ENCODE peak calls at places on chromosomes 3 and 15, in eight cellular contexts. U, M, F, K, P, X, E and B are unnamed samples. For H3K4me1, the result is how much of the 10 kb centered on the place peaks cover.

GRCh38 chr15:66154581-66154980 is 99.0 kb downstream of the MEGF11 start:
- DNase-seq in U (peak), M (no peak), F (no peak), K (no peak), P (no peak), X (no peak), E (no peak), B (no peak)

GRCh38 chr3:9903904-9904303 is 1.3 kb downstream of the IL17RE start:
- DNase-seq in U (no peak), M (no peak), F (no peak), K (no peak), P (no peak), X (no peak), E (no peak), B (peak)

GRCh38 chr3:159964166-159964973 is 24.3 kb upstream of the IL12A start:
- DNase-seq in U (no peak), M (no peak), F (no peak), K (no peak), P (no peak), X (no peak), E (no peak), B (no peak)

GRCh38 chr15:97692317-97693015 is 268.0 kb upstream of the ARRDC4 start:
- DNase-seq in U (no peak), M (no peak), F (no peak), K (no peak), P (no peak), X (no peak), E (peak), B (no peak)

GRCh38 chr3:124217542-124217941 is 225.6 kb upstream of the ROPN1 start:
- DNase-seq in U (peak), M (no peak), F (peak), K (peak), P (peak), X (no peak), E (peak), B (peak)

GRCh38 chr3:128504957-128505730 is 12.1 kb upstream of the GATA2 start:
- DNase-seq in U (no peak), M (no peak), F (no peak), K (no peak), P (no peak), X (no peak), E (no peak), B (no peak)

GRCh38 chr3:6142707-6143106 is 718.2 kb upstream of the GRM7 start:
- DNase-seq in U (no peak), M (no peak), F (no peak), K (no peak), P (no peak), X (no peak), E (no peak), B (no peak)

GRCh38 chr3:169026543-169027181 is 636.9 kb downstream of the MECOM start:
- DNase-seq in U (no peak), M (no peak), F (no peak), K (no peak), P (no peak), X (peak), E (no peak), B (no peak)

GRCh38 chr15:81897011-81897677 is 148.7 kb downstream of the MEX3B start:
- DNase-seq in U (no peak), M (no peak), F (no peak), K (no peak), P (no peak), X (no peak), E (no peak), B (no peak)

GRCh38 chr3:170083343-170083742 is 45.5 kb downstream of the GPR160 start:
- DNase-seq in U (peak), M (no peak), F (no peak), K (no peak), P (no peak), X (no peak), E (no peak), B (no peak)

GRCh38 chr15:76994496-76994895 is 430 bp upstream of the PSTPIP1 start:
- DNase-seq in U (no peak), M (peak), F (no peak), K (no peak), P (no peak), X (no peak), E (no peak), B (no peak)

GRCh38 chr3:139728414-139728813 is 50.6 kb upstream of the NMNAT3 start:
- DNase-seq in U (no peak), M (no peak), F (no peak), K (no peak), P (no peak), X (no peak), E (no peak), B (no peak)

GRCh38 chr3:58585994-58586393 is 8.8 kb upstream of the FAM107A start:
- DNase-seq in U (no peak), M (no peak), F (no peak), K (no peak), P (no peak), X (no peak), E (no peak), B (peak)

GRCh38 chr3:58581328-58582091 is 4.3 kb upstream of the FAM107A start:
- DNase-seq in U (no peak), M (no peak), F (no peak), K (no peak), P (no peak), X (no peak), E (no peak), B (peak)

GRCh38 chr3:58586776-58587192 is 9.6 kb upstream of the FAM107A start:
- DNase-seq in U (no peak), M (no peak), F (no peak), K (no peak), P (no peak), X (no peak), E (no peak), B (peak)

GRCh38 chr3:58585005-58585786 is 8.0 kb upstream of the FAM107A start:
- DNase-seq in U (peak), M (peak), F (peak), K (peak), P (peak), X (peak), E (peak), B (peak)

GRCh38 chr3:58584690-58585004 is 7.5 kb upstream of the FAM107A start:
- DNase-seq in U (no peak), M (no peak), F (no peak), K (no peak), P (no peak), X (no peak), E (no peak), B (no peak)
- H3K4me3 ChIP-seq in U (peak), M (peak), F (peak), K (peak), P (peak), X (peak), E (peak), B (peak)

GRCh38 chr3:195156286-195156890 is 114.6 kb downstream of the XXYLT1 start:
- DNase-seq in U (no peak), M (no peak), F (no peak), K (no peak), P (no peak), X (no peak), E (no peak), B (no peak)

GRCh38 chr3:195154111-195154791 is 116.7 kb downstream of the XXYLT1 start:
- DNase-seq in U (no peak), M (no peak), F (no peak), K (no peak), P (no peak), X (no peak), E (no peak), B (peak)

GRCh38 chr3:195153653-195154052 is 117.3 kb downstream of the XXYLT1 start:
- DNase-seq in U (no peak), M (no peak), F (no peak), K (no peak), P (no peak), X (no peak), E (no peak), B (no peak)

GRCh38 chr3:195155842-195156241 is 115.1 kb downstream of the XXYLT1 start:
- DNase-seq in U (no peak), M (no peak), F (no peak), K (no peak), P (no peak), X (no peak), E (no peak), B (no peak)

DNA sequence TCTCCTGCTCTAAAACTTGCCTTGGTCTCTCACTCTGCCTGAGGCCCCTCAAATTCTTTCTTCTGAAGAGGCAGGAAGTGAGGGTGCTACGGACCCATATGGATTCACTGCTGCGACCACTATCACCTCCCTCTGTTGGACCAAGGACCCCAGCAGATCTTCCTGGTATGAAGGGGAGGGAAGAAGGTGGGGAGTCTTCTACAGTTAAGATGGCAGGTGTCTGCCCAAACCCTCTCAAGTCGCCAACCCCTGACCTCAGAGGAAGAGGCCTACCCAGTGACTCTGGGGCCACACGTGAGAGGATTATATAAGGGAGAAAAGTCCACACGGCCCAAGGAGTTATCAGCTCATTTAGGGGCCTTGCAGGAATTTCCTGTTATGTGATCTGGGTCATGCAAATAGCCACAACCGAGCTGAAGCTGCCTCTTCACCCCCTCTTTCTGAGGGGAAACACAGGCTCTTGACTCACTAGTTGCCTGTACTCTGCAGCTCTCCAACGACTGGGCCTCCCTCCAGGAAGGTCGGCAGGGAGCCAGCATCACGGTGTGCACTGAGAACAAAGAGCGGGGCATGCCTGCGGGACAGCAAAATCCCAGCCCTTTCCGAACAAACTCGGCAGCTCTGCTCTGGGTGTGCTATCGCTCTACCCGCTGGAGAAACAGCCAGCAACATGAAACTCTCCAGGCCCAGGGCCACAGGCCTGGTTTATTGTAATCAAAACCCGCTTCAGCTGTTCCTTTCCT is 116.0 kb downstream of the XXYLT1 start:
- DNase-seq in U (peak), M (peak), F (peak), K (peak), P (peak), X (peak), E (peak), B (peak)
- H3K4me1 ChIP-seq in U (half or more), M (half or more), F (under half), K (under half), P (half or more), X (under half), E (under half), B (under half)

DNA sequence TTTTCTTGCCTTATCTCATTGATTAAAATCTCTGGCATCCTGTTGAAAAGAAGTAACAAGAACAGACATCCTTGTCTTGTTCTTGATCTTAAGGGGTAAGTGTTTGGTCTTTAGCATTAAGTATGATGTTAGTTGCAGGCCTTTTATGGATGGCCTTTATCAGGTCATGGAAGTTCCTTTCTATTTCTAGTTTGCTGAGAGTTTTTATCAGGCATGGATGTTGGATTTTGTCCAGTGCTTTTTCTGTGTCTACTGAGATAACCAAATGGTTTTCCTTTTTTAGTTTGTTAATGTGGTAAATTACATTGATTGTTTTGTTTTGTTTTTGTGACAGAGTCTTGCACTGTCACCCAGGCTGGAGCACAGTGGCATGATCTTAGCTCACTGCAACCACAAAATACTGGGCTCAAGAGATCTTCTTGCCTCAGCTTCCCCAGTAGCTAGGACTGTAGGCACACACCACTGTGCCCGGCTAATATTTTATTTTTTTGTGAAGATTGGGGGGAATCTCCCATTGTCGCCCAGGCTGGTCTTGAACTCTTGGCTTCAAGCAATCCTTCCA is 26.3 kb downstream of the MRAS start:
- DNase-seq in U (no peak), M (no peak), F (no peak), K (no peak), P (no peak), X (no peak), E (no peak), B (no peak)
- H3K27ac ChIP-seq in U (no peak), M (no peak), F (peak), K (no peak), P (peak), X (no peak), E (peak), B (no peak)

DNA sequence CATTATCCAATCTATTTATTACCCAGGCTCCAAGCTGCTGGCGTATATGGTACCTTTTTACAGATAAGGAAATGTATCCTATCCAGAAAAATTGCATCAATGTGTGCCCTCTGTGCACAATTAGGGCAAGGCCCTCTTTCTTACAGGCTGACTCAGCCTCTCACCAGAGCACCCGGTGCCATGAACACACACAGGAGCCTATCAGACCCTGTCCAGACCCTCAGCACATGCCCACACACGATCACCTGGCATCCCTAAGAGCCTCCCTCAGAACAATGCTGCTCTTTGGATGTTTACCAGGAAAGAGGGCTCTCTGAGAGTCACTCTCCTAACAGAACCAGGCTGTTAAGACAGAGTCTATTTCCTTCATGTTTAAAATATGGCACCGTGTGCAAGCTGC is 460.0 kb upstream of the TBL1XR1 start:
- DNase-seq in U (no peak), M (no peak), F (no peak), K (no peak), P (no peak), X (peak), E (no peak), B (peak)
- H3K4me3 ChIP-seq in U (no peak), M (no peak), F (no peak), K (no peak), P (no peak), X (no peak), E (no peak), B (no peak)

GRCh38 chr15:59165726-59166125 is 40.9 kb upstream of the LDHAL6B start:
- DNase-seq in U (peak), M (peak), F (no peak), K (no peak), P (no peak), X (peak), E (no peak), B (peak)
- H3K4me1 ChIP-seq in U (under half), M (under half), F (under half), K (under half), P (under half), X (under half), E (under half), B (half or more)

GRCh38 chr15:75723847-75724660 is 11.4 kb upstream of the CSPG4 start:
- DNase-seq in U (no peak), M (peak), F (peak), K (peak), P (peak), X (peak), E (peak), B (peak)
- H3K27ac ChIP-seq in U (no peak), M (peak), F (peak), K (peak), P (peak), X (no peak), E (peak), B (no peak)

GRCh38 chr15:90955911-90956310 is 1.2 kb downstream of the RCCD1 start:
- DNase-seq in U (peak), M (no peak), F (no peak), K (peak), P (no peak), X (no peak), E (no peak), B (no peak)
- H3K4me3 ChIP-seq in U (peak), M (no peak), F (peak), K (peak), P (peak), X (no peak), E (no peak), B (no peak)